ENCODE peak calls at places on chromosomes 2 and 18, in nine cellular contexts. U is Calu3; P is stimulated activated CD8-positive, alpha-beta memory T cell treated with anti-CD3 and anti-CD28 coated beads, Interleukin-4, amount 100 ng/mL, for 24 hours; W is NCI-H1092; G is foreskin fibroblast; Y is endothelial cell; E is AG04450; T is iPS DF 6.9; Z is RKO. V is an unnamed sample.

GRCh38 chr2:8669157-8669852 is 12.6 kb upstream of the ID2 start:
- DNase-seq in Y (no peak), T (no peak), W (no peak), E (no peak), G (no peak), P (no peak), U (no peak), Z (no peak), V (no peak)

GRCh38 chr18:42131044-42131939 is 176.3 kb downstream of the PIK3C3 start:
- DNase-seq in Z (no peak), U (no peak), Y (no peak), P (no peak), G (no peak), E (no peak), W (peak; percentile 56), T (no peak), V (no peak)

GRCh38 chr2:173589604-173590277 is 235.1 kb downstream of the CDCA7 start:
- DNase-seq in T (no peak), Z (no peak), Y (no peak), G (no peak), U (peak; percentile 29), W (peak; percentile 15), P (no peak), E (no peak), V (no peak)

GRCh38 chr2:55810621-55811020 is 113.0 kb downstream of the EFEMP1 start:
- DNase-seq in Z (no peak), G (no peak), U (no peak), P (no peak), W (no peak), T (no peak), E (no peak), Y (no peak), V (no peak)

GRCh38 chr2:109663721-109664120 is 49.6 kb downstream of the SOWAHC start:
- DNase-seq in U (no peak), Y (no peak), G (peak; percentile 67), T (no peak), Z (peak; percentile 11), E (no peak), W (peak; percentile 48), P (no peak), V (no peak)

GRCh38 chr2:39108377-39108776 is 12.5 kb downstream of the SOS1 start:
- DNase-seq in E (no peak), Z (no peak), G (no peak), W (no peak), P (no peak), Y (no peak), T (no peak), U (no peak), V (no peak)

GRCh38 chr2:8146329-8147048 is 535.4 kb upstream of the ID2 start:
- DNase-seq in G (no peak), Y (no peak), Z (no peak), T (no peak), W (peak; percentile 45), E (no peak), P (no peak), U (no peak), V (no peak)

GRCh38 chr18:27423581-27423980 is 238.5 kb upstream of the CHST9 start:
- DNase-seq in Y (no peak), G (no peak), W (no peak), E (no peak), P (no peak), Z (no peak), U (no peak), T (no peak), V (no peak)

GRCh38 chr2:11799826-11800225 is 53.4 kb downstream of the LPIN1 start:
- DNase-seq in Y (no peak), P (no peak), G (no peak), E (no peak), W (no peak), U (no peak), Z (no peak), T (no peak), V (no peak)

GRCh38 chr2:16100006-16100405 is 159.7 kb downstream of the MYCN start:
- DNase-seq in G (no peak), U (peak; percentile 8), P (no peak), Z (no peak), Y (no peak), T (no peak), W (no peak), E (no peak), V (no peak)

GRCh38 chr18:3305354-3305762 is 43.4 kb downstream of the MYL12B start:
- DNase-seq in E (peak; percentile 93), U (peak; percentile 28), Z (peak; percentile 56), W (no peak), Y (no peak), P (no peak), T (no peak), G (peak; percentile 89), V (no peak)

GRCh38 chr18:7749510-7749981 is 182.4 kb downstream of the PTPRM start:
- DNase-seq in E (no peak), T (no peak), G (no peak), W (no peak), U (no peak), P (no peak), Y (no peak), Z (no peak), V (no peak)

GRCh38 chr2:24623535-24623934 is 132.5 kb downstream of the NCOA1 start:
- DNase-seq in T (no peak), G (no peak), E (no peak), Z (no peak), Y (no peak), P (no peak), U (no peak), W (no peak), V (no peak)

GRCh38 chr2:70947556-70948184 is 12.0 kb downstream of the ATP6V1B1 start:
- DNase-seq in G (peak; percentile 41), E (peak; percentile 20), Z (peak; percentile 93), T (no peak), P (no peak), U (no peak), Y (no peak), W (no peak), V (no peak)

GRCh38 chr2:196544906-196545433 is 94.5 kb upstream of the CCDC150 start:
- DNase-seq in T (no peak), P (no peak), W (no peak), U (no peak), G (no peak), Z (peak; percentile 7), Y (no peak), E (no peak), V (no peak)

GRCh38 chr2:223529676-223530075 is 72.5 kb downstream of the SCG2 start:
- DNase-seq in U (no peak), E (no peak), Z (no peak), T (no peak), P (no peak), G (no peak), W (no peak), Y (no peak), V (no peak)

GRCh38 chr2:12728221-12728777 is 11.6 kb downstream of the TRIB2 start:
- DNase-seq in G (no peak), Z (no peak), U (no peak), W (no peak), T (no peak), Y (no peak), E (no peak), P (no peak), V (no peak)

V was measured in NT2/D1.